ENCODE peak calls at places on chromosomes 12 and 14, in eight cellular contexts. C is RWPE1; S is CD8-positive, alpha-beta T cell; O is uterus; Z is ovary; A is AG04450; L is astrocyte; M is A549. R is an unnamed sample.

GRCh38 chr12:65602579-65603295 is 221.5 kb upstream of the HMGA2 start:
- DNase-seq in C (peak), S (no peak), O (peak), Z (peak), A (peak), L (peak), M (peak), R (peak)

GRCh38 chr12:15709524-15709923 is 79.7 kb downstream of the EPS8 start:
- DNase-seq in C (no peak), S (no peak), O (no peak), Z (no peak), A (no peak), L (no peak), M (no peak), R (no peak)

GRCh38 chr14:23831591-23831990 is 122.0 kb upstream of the DHRS4 start:
- DNase-seq in C (no peak), S (no peak), O (no peak), Z (no peak), A (no peak), L (no peak), M (no peak), R (no peak)

GRCh38 chr14:71720978-71721624 is 211.1 kb upstream of the RGS6 start:
- DNase-seq in C (peak), S (no peak), O (no peak), Z (no peak), A (no peak), L (peak), M (peak), R (no peak)

GRCh38 chr14:59407246-59407615 is 57.9 kb downstream of the GPR135 start:
- DNase-seq in C (peak), S (no peak), O (peak), Z (no peak), A (peak), L (peak), M (no peak), R (no peak)

GRCh38 chr12:27631813-27632491 is 64.3 kb upstream of the REP15 start:
- DNase-seq in C (no peak), S (no peak), O (no peak), Z (no peak), A (no peak), L (no peak), M (no peak), R (no peak)

GRCh38 chr12:47079365-47079893 is at the start of gene PCED1B:
- DNase-seq in C (peak), S (peak), O (peak), Z (peak), A (no peak), L (peak), M (peak), R (peak)

GRCh38 chr12:124852329-124852831 is 11.3 kb downstream of the SCARB1 start:
- DNase-seq in C (no peak), S (no peak), O (no peak), Z (peak), A (no peak), L (no peak), M (no peak), R (no peak)

GRCh38 chr14:23099212-23099861 is 4.0 kb downstream of the C14orf119 start:
- DNase-seq in C (no peak), S (no peak), O (no peak), Z (no peak), A (no peak), L (no peak), M (no peak), R (no peak)

GRCh38 chr12:10385181-10385613 is 4.6 kb downstream of the KLRK1 start:
- DNase-seq in C (no peak), S (no peak), O (no peak), Z (no peak), A (no peak), L (peak), M (peak), R (no peak)

GRCh38 chr14:57816568-57817284 is 49.2 kb downstream of the SLC35F4 start:
- DNase-seq in C (peak), S (no peak), O (no peak), Z (no peak), A (no peak), L (peak), M (no peak), R (no peak)

GRCh38 chr12:4031703-4032291 is 158.6 kb upstream of the PARP11 start:
- DNase-seq in C (peak), S (no peak), O (no peak), Z (no peak), A (no peak), L (peak), M (peak), R (no peak)

GRCh38 chr12:128726866-128727265 is 96.9 kb downstream of the SLC15A4 start:
- DNase-seq in C (no peak), S (no peak), O (no peak), Z (no peak), A (no peak), L (no peak), M (no peak), R (no peak)

GRCh38 chr14:23033801-23034497 is 751 bp downstream of the PSMB5 start:
- DNase-seq in C (no peak), S (no peak), O (no peak), Z (no peak), A (no peak), L (no peak), M (no peak), R (no peak)

GRCh38 chr14:61562321-61563161 is 132.8 kb upstream of the HIF1A start:
- DNase-seq in C (peak), S (no peak), O (no peak), Z (no peak), A (peak), L (peak), M (peak), R (no peak)

GRCh38 chr14:106694638-106695393 is 1168.4 kb downstream of the TMEM121 start:
- DNase-seq in C (peak), S (peak), O (no peak), Z (no peak), A (no peak), L (no peak), M (peak), R (no peak)

GRCh38 chr12:48189331-48190125 is 6.1 kb downstream of the CCDC184 start:
- DNase-seq in C (peak), S (peak), O (peak), Z (peak), A (no peak), L (peak), M (peak), R (peak)

GRCh38 chr12:55935742-55936151 is 4.8 kb downstream of the DGKA start:
- DNase-seq in C (no peak), S (peak), O (peak), Z (peak), A (no peak), L (no peak), M (no peak), R (no peak)

GRCh38 chr12:116979109-116979508 is 68.4 kb downstream of the FBXW8 start:
- DNase-seq in C (no peak), S (no peak), O (no peak), Z (no peak), A (no peak), L (no peak), M (no peak), R (no peak)

GRCh38 chr14:104341532-104342434 is 203.4 kb downstream of the KIF26A start:
- DNase-seq in C (peak), S (no peak), O (no peak), Z (peak), A (no peak), L (no peak), M (peak), R (no peak)

GRCh38 chr12:171743-172705 is 41.9 kb downstream of the SLC6A12 start:
- DNase-seq in C (no peak), S (no peak), O (no peak), Z (no peak), A (no peak), L (no peak), M (no peak), R (no peak)

GRCh38 chr12:8697120-8697475 is 693 bp upstream of the RIMKLB start:
- DNase-seq in C (peak), S (peak), O (no peak), Z (no peak), A (no peak), L (peak), M (no peak), R (no peak)

GRCh38 chr14:75335588-75335987 is 57.0 kb downstream of the FOS start:
- DNase-seq in C (no peak), S (no peak), O (no peak), Z (no peak), A (no peak), L (no peak), M (no peak), R (no peak)

GRCh38 chr12:94263011-94263786 is 114.8 kb downstream of the PLXNC1 start:
- DNase-seq in C (no peak), S (peak), O (peak), Z (peak), A (no peak), L (no peak), M (no peak), R (no peak)

GRCh38 chr12:62435337-62436163 is 31.1 kb upstream of the MON2 start:
- DNase-seq in C (peak), S (peak), O (peak), Z (peak), A (peak), L (peak), M (peak), R (peak)

GRCh38 chr12:27537855-27538675 is 14.1 kb downstream of the PPFIBP1 start:
- DNase-seq in C (no peak), S (no peak), O (no peak), Z (no peak), A (no peak), L (no peak), M (no peak), R (no peak)

GRCh38 chr12:27094726-27095125 is 12.3 kb upstream of the C12orf71 start:
- DNase-seq in C (no peak), S (no peak), O (no peak), Z (no peak), A (no peak), L (no peak), M (no peak), R (no peak)

GRCh38 chr14:65373671-65374039 is 38.9 kb upstream of the FUT8 start:
- DNase-seq in C (no peak), S (no peak), O (no peak), Z (no peak), A (no peak), L (no peak), M (no peak), R (peak)

GRCh38 chr14:72828604-72829003 is 65.3 kb downstream of the DPF3 start:
- DNase-seq in C (no peak), S (no peak), O (no peak), Z (peak), A (no peak), L (no peak), M (no peak), R (no peak)

GRCh38 chr14:93976477-93977057 is at the start of gene ASB2:
- DNase-seq in C (no peak), S (no peak), O (peak), Z (no peak), A (peak), L (no peak), M (no peak), R (peak)

GRCh38 chr12:70044170-70044569 is 199.1 kb upstream of the CNOT2 start:
- DNase-seq in C (no peak), S (no peak), O (no peak), Z (no peak), A (no peak), L (peak), M (no peak), R (no peak)

GRCh38 chr12:20150835-20151234 is 217.5 kb upstream of the PDE3A start:
- DNase-seq in C (no peak), S (no peak), O (no peak), Z (no peak), A (no peak), L (no peak), M (no peak), R (no peak)

DNA sequence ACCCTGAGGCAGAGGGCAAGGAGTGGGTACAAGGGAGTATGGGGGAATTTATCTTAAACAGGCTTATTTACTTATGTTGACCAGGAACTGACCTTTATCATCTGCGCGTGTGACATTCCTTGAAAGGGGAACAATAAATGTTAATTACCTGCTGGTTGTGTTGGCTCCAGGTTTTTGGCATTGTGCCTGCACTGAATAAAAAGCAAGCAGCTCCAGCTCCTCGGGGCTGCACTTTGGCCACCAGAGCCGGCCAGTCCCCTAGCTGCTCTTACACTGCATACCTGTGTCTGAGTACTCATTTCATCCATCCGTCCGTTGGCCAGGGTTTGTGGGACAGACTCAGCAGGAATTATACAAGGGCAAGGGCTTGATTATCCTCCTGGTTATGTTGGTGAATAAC is 68.8 kb upstream of the GTF2A1 start:
- DNase-seq in C (no peak), S (no peak), O (no peak), Z (no peak), A (no peak), L (no peak), M (no peak), R (no peak)
- TF ChIP-seq CTCF in C (no peak), S (no peak), O (no peak), Z (no peak), A (no peak), L (no peak), M (no peak), R (no peak)

GRCh38 chr12:57237952-57238853 is 8.7 kb downstream of the SHMT2 start:
- DNase-seq in C (no peak), S (peak), O (no peak), Z (no peak), A (no peak), L (no peak), M (no peak), R (no peak)

GRCh38 chr12:57238854-57239554 is 9.5 kb downstream of the SHMT2 start:
- DNase-seq in C (peak), S (peak), O (peak), Z (peak), A (peak), L (peak), M (peak), R (peak)

GRCh38 chr12:57236925-57237652 is 7.6 kb downstream of the SHMT2 start:
- DNase-seq in C (no peak), S (no peak), O (no peak), Z (peak), A (no peak), L (no peak), M (no peak), R (no peak)

GRCh38 chr12:57236224-57236924 is 6.9 kb downstream of the SHMT2 start:
- DNase-seq in C (no peak), S (no peak), O (no peak), Z (peak), A (no peak), L (no peak), M (no peak), R (no peak)

GRCh38 chr12:57237653-57237951 is 8.1 kb downstream of the SHMT2 start:
- DNase-seq in C (no peak), S (no peak), O (no peak), Z (no peak), A (no peak), L (no peak), M (no peak), R (no peak)
- H3K27ac ChIP-seq in C (peak), S (no peak), O (no peak), Z (no peak), A (no peak), L (no peak), M (no peak), R (peak)

GRCh38 chr12:7588703-7589329 is 76.9 kb downstream of the APOBEC1 start:
- DNase-seq in C (peak), S (peak), O (no peak), Z (no peak), A (no peak), L (no peak), M (peak), R (no peak)
- TF ChIP-seq CTCF in C (peak), S (peak), O (no peak), Z (no peak), A (peak), L (peak), M (peak), R (peak)

GRCh38 chr14:54085841-54086240 is 129.2 kb upstream of the BMP4 start:
- DNase-seq in C (no peak), S (no peak), O (no peak), Z (no peak), A (no peak), L (peak), M (no peak), R (no peak)
- H3K27ac ChIP-seq in C (no peak), S (no peak), O (peak), Z (no peak), A (peak), L (no peak), M (no peak), R (no peak)

GRCh38 chr12:49954863-49955830 is 4.6 kb downstream of the AQP2 start:
- DNase-seq in C (no peak), S (no peak), O (no peak), Z (peak), A (no peak), L (no peak), M (no peak), R (no peak)
- TF ChIP-seq CTCF in C (no peak), S (no peak), O (no peak), Z (no peak), A (no peak), L (no peak), M (no peak), R (no peak)

GRCh38 chr14:33412450-33412849 is 473.8 kb downstream of the NPAS3 start:
- DNase-seq in C (no peak), S (no peak), O (no peak), Z (no peak), A (no peak), L (no peak), M (no peak), R (no peak)
- H3K27ac ChIP-seq in C (no peak), S (no peak), O (no peak), Z (no peak), A (no peak), L (no peak), M (no peak), R (no peak)

DNA sequence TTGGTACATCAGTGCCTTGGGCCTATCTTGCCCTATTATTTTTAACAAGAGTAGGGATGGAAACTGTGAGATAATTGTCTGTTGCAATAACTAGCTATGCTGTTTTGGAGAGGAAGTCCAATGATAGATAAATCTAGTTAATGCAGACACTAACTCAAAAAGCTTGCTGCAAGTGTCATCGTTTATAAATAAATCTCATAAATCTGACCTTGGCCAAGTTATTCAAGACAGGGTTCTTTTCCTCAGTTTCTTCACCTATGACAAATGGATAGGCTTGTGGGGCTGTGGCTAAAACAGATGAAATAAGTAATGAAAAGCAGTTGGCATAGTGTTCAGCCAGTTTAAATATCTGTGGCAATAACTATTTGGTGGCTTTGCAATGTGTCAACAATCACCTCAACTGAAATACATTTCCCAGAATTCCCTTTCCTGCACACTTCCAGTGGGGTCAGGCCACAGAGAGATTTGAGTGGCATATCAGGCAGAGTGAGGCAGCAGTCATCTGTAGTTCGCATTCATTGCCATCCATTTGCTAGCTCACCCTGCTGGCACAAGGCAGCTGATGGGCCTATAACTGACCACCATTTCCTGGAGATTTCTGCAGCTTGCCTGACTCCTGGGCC is 169.9 kb downstream of the DYRK2 start:
- DNase-seq in C (no peak), S (no peak), O (no peak), Z (no peak), A (no peak), L (no peak), M (no peak), R (no peak)
- TF ChIP-seq CTCF in C (no peak), S (no peak), O (no peak), Z (no peak), A (no peak), L (no peak), M (no peak), R (no peak)

R was measured in dorsolateral prefrontal cortex.